ENCODE peak calls at places on chromosomes 16 and 17, in eight cellular contexts. O, V, R, B, W, J, Y and E are unnamed samples.

GRCh38 chr16:8863594-8864424 is 5.0 kb downstream of the CARHSP1 start:
- DNase-seq in Y (no peak), W (peak; percentile 69), O (no peak), B (peak; percentile 38), V (no peak), J (no peak), R (peak; percentile 59), E (peak; percentile 69)

GRCh38 chr17:81397314-81398169 is 2.3 kb downstream of the BAHCC1 start:
- DNase-seq in Y (no peak), O (no peak), W (peak; percentile 88), R (peak; percentile 66), B (peak; percentile 67), V (no peak), J (no peak), E (peak; percentile 59)

GRCh38 chr16:30395155-30395991 is at the start of gene ZNF48:
- DNase-seq in Y (peak; percentile 81), B (peak; percentile 91), J (peak; percentile 63), O (no peak), W (peak; percentile 82), R (peak; percentile 95), V (peak; percentile 58), E (peak; percentile 89)

GRCh38 chr17:47633996-47634395 is 15.7 kb upstream of the KPNB1 start:
- DNase-seq in R (no peak), O (no peak), J (no peak), V (no peak), B (no peak), Y (no peak), W (no peak), E (no peak)

GRCh38 chr16:53131363-53132071 is 76.7 kb downstream of the CHD9 start:
- DNase-seq in W (peak; percentile 37), J (peak; percentile 49), R (peak; percentile 75), O (no peak), B (peak; percentile 43), Y (peak; percentile 67), V (peak; percentile 70), E (peak; percentile 57)

GRCh38 chr17:28749516-28750177 is 5.8 kb downstream of the TRAF4 start:
- DNase-seq in V (no peak), B (no peak), R (no peak), W (peak; percentile 60), J (no peak), Y (no peak), O (no peak), E (no peak)

GRCh38 chr17:42702446-42702845 is 20.1 kb downstream of the CNTNAP1 start:
- DNase-seq in V (no peak), O (no peak), R (no peak), W (no peak), J (no peak), Y (peak; percentile 58), B (no peak), E (no peak)

GRCh38 chr16:85453179-85453678 is 159.9 kb upstream of the GSE1 start:
- DNase-seq in R (no peak), J (no peak), Y (no peak), B (no peak), O (no peak), V (no peak), W (no peak), E (peak; percentile 35)

GRCh38 chr16:22366889-22367288 is 7.5 kb downstream of the CDR2 start:
- DNase-seq in R (no peak), B (no peak), Y (no peak), J (no peak), W (no peak), O (no peak), V (no peak), E (peak; percentile 87)

GRCh38 chr16:53695070-53695469 is 8.6 kb downstream of the RPGRIP1L start:
- DNase-seq in W (no peak), J (no peak), V (no peak), O (peak; percentile 67), R (no peak), Y (no peak), B (peak; percentile 94), E (no peak)

GRCh38 chr16:57036315-57036714 is 47.0 kb downstream of the NLRC5 start:
- DNase-seq in W (no peak), J (no peak), B (no peak), O (no peak), V (no peak), R (no peak), Y (no peak), E (no peak)

GRCh38 chr16:75576384-75576811 is 10.2 kb downstream of the GABARAPL2 start:
- DNase-seq in W (no peak), Y (peak; percentile 51), O (no peak), B (no peak), R (no peak), J (no peak), V (no peak), E (no peak)

GRCh38 chr16:76910931-76911330 is 280.1 kb upstream of the MON1B start:
- DNase-seq in W (no peak), J (no peak), R (no peak), Y (no peak), B (peak; percentile 74), O (peak; percentile 80), V (no peak), E (no peak)

GRCh38 chr17:62627904-62628603 is 584 bp downstream of the MRC2 start:
- DNase-seq in O (no peak), W (peak; percentile 37), V (peak; percentile 59), B (peak; percentile 76), Y (peak; percentile 54), R (peak; percentile 73), J (no peak), E (peak; percentile 12)

GRCh38 chr17:67035131-67036083 is 8.9 kb upstream of the CACNG1 start:
- DNase-seq in R (no peak), J (no peak), B (no peak), Y (peak; percentile 73), O (no peak), W (no peak), V (peak; percentile 9), E (no peak)

GRCh38 chr16:21083729-21084268 is 66.8 kb downstream of the DNAH3 start:
- DNase-seq in V (peak; percentile 59), Y (peak; percentile 54), R (peak; percentile 75), O (no peak), B (peak; percentile 46), W (peak; percentile 81), J (peak; percentile 31), E (peak; percentile 53)

GRCh38 chr17:71396711-71397110 is 724.1 kb upstream of the SOX9 start:
- DNase-seq in R (no peak), J (no peak), O (no peak), W (no peak), Y (no peak), V (no peak), B (no peak), E (no peak)

GRCh38 chr17:17818088-17818526 is 18.7 kb downstream of the SREBF1 start:
- DNase-seq in Y (no peak), V (no peak), B (peak; percentile 36), R (peak; percentile 63), J (no peak), W (no peak), O (no peak), E (peak; percentile 42)

GRCh38 chr17:80960037-80960796 is 31.4 kb upstream of the CHMP6 start:
- DNase-seq in J (no peak), B (no peak), O (no peak), V (no peak), W (no peak), Y (no peak), R (no peak), E (no peak)

GRCh38 chr17:77164483-77165030 is 23.8 kb downstream of the SEC14L1 start:
- DNase-seq in V (no peak), B (peak; percentile 53), J (no peak), Y (no peak), O (no peak), R (no peak), W (no peak), E (no peak)

GRCh38 chr16:88866151-88866920 is at the start of gene PABPN1L:
- DNase-seq in R (no peak), J (no peak), W (no peak), O (no peak), V (no peak), B (no peak), Y (no peak), E (peak; percentile 9)

GRCh38 chr17:40218006-40218739 is 931 bp upstream of the WIPF2 start:
- DNase-seq in W (no peak), R (no peak), Y (no peak), O (no peak), V (no peak), B (no peak), J (no peak), E (no peak)

GRCh38 chr16:83917152-83918120 is 18.5 kb downstream of the MLYCD start:
- DNase-seq in V (no peak), Y (no peak), O (no peak), J (no peak), W (no peak), B (no peak), R (no peak), E (no peak)

GRCh38 chr17:80836971-80837481 is 154.6 kb upstream of the CHMP6 start:
- DNase-seq in B (no peak), W (no peak), O (no peak), Y (no peak), R (no peak), J (no peak), V (no peak), E (no peak)

GRCh38 chr16:71895679-71896385 is 501 bp downstream of the IST1 start:
- DNase-seq in W (no peak), R (peak; percentile 54), V (peak; percentile 33), B (peak; percentile 51), O (no peak), Y (peak; percentile 38), J (peak; percentile 26), E (peak; percentile 37)

GRCh38 chr17:43528988-43529814 is 16.9 kb downstream of the ETV4 start:
- DNase-seq in J (no peak), O (no peak), W (no peak), B (no peak), R (no peak), Y (no peak), V (no peak), E (no peak)

GRCh38 chr17:44361292-44362055 is 2.2 kb downstream of the FAM171A2 start:
- DNase-seq in O (no peak), J (no peak), R (no peak), B (no peak), Y (no peak), W (no peak), V (no peak), E (no peak)

GRCh38 chr17:29089601-29090044 is 46.7 kb downstream of the PIPOX start:
- DNase-seq in R (peak; percentile 64), J (no peak), Y (no peak), B (no peak), W (no peak), V (no peak), O (no peak), E (no peak)

GRCh38 chr17:77905766-77906165 is 52.7 kb upstream of the TNRC6C start:
- DNase-seq in V (no peak), O (no peak), R (no peak), B (no peak), W (peak; percentile 23), Y (no peak), J (no peak), E (no peak)